ENCODE peak calls at places on chromosomes 5 and 9, in four cellular contexts. One of them, this sample, is unnamed.

GRCh38 chr5:132006331-132007120 is 4.9 kb downstream of the ACSL6 start:
- DNase-seq in K562: no peak
- DNase-seq in GM12878: no peak
- DNase-seq in HepG2: no peak
- DNase-seq in this sample: no peak

GRCh38 chr9:63817622-63818518 is 1467.1 kb downstream of the FOXD4L5 start:
- DNase-seq in K562: no peak
- DNase-seq in GM12878: peak; percentile 75
- DNase-seq in HepG2: peak; percentile 10
- DNase-seq in this sample: peak; percentile 7

GRCh38 chr9:3467593-3468219 is 58.1 kb downstream of the RFX3 start:
- DNase-seq in K562: peak; percentile 70
- DNase-seq in GM12878: no peak
- DNase-seq in HepG2: peak; percentile 63
- DNase-seq in this sample: peak; percentile 42

GRCh38 chr5:81757404-81757803 is 6.5 kb upstream of the SSBP2 start:
- DNase-seq in K562: no peak
- DNase-seq in GM12878: no peak
- DNase-seq in HepG2: no peak
- DNase-seq in this sample: no peak

GRCh38 chr5:145752534-145752933 is 82.6 kb downstream of the PRELID2 start:
- DNase-seq in K562: no peak
- DNase-seq in GM12878: no peak
- DNase-seq in HepG2: no peak
- DNase-seq in this sample: no peak

GRCh38 chr5:13412040-13412595 is 532.4 kb downstream of the DNAH5 start:
- DNase-seq in K562: no peak
- DNase-seq in GM12878: no peak
- DNase-seq in HepG2: no peak
- DNase-seq in this sample: no peak

GRCh38 chr9:70046274-70047070 is 2.8 kb downstream of the MAMDC2 start:
- DNase-seq in K562: no peak
- DNase-seq in GM12878: no peak
- DNase-seq in HepG2: no peak
- DNase-seq in this sample: no peak

GRCh38 chr5:112492291-112492690 is 73.2 kb upstream of the EPB41L4A start:
- DNase-seq in K562: peak; percentile 67
- DNase-seq in GM12878: peak; percentile 12
- DNase-seq in HepG2: peak; percentile 19
- DNase-seq in this sample: peak; percentile 77

GRCh38 chr9:128118971-128119665 is 8.4 kb downstream of the PTGES2 start:
- DNase-seq in K562: no peak
- DNase-seq in GM12878: no peak
- DNase-seq in HepG2: no peak
- DNase-seq in this sample: no peak

GRCh38 chr5:10214036-10214435 is 35.7 kb downstream of the ATPSCKMT start:
- DNase-seq in K562: no peak
- DNase-seq in GM12878: no peak
- DNase-seq in HepG2: no peak
- DNase-seq in this sample: no peak

GRCh38 chr9:93525476-93525875 is 50.9 kb upstream of the PHF2 start:
- DNase-seq in K562: peak; percentile 55
- DNase-seq in GM12878: no peak
- DNase-seq in HepG2: no peak
- DNase-seq in this sample: no peak

GRCh38 chr9:19233344-19233743 is 2.9 kb downstream of the DENND4C start:
- DNase-seq in K562: no peak
- DNase-seq in GM12878: no peak
- DNase-seq in HepG2: no peak
- DNase-seq in this sample: no peak

GRCh38 chr5:68196876-68197275 is 18.7 kb upstream of the PIK3R1 start:
- DNase-seq in K562: no peak
- DNase-seq in GM12878: peak; percentile 67
- DNase-seq in HepG2: no peak
- DNase-seq in this sample: no peak

GRCh38 chr5:8601831-8602354 is 732.9 kb downstream of the MTRR start:
- DNase-seq in K562: no peak
- DNase-seq in GM12878: no peak
- DNase-seq in HepG2: no peak
- DNase-seq in this sample: no peak

GRCh38 chr9:70049236-70049635 is 5.6 kb downstream of the MAMDC2 start:
- DNase-seq in K562: no peak
- DNase-seq in GM12878: no peak
- DNase-seq in HepG2: no peak
- DNase-seq in this sample: no peak

GRCh38 chr9:96447406-96447805 is 2.6 kb upstream of the HABP4 start:
- DNase-seq in K562: no peak
- DNase-seq in GM12878: no peak
- DNase-seq in HepG2: no peak
- DNase-seq in this sample: no peak

GRCh38 chr5:87069974-87070608 is 197.6 kb upstream of the RASA1 start:
- DNase-seq in K562: peak; percentile 36
- DNase-seq in GM12878: peak; percentile 59
- DNase-seq in HepG2: no peak
- DNase-seq in this sample: no peak

GRCh38 chr9:69971643-69972449 is 71.8 kb upstream of the MAMDC2 start:
- DNase-seq in K562: peak; percentile 55
- DNase-seq in GM12878: no peak
- DNase-seq in HepG2: peak; percentile 27
- DNase-seq in this sample: peak; percentile 70

GRCh38 chr5:1666812-1667588 is 132.6 kb downstream of the MRPL36 start:
- DNase-seq in K562: peak; percentile 69
- DNase-seq in GM12878: no peak
- DNase-seq in HepG2: no peak
- DNase-seq in this sample: peak; percentile 92
- TF ChIP-seq FOXM1 in K562: no peak
- TF ChIP-seq FOXM1 in GM12878: no peak
- TF ChIP-seq FOXM1 in HepG2: no peak
- TF ChIP-seq FOXM1 in this sample: no peak

GRCh38 chr5:139473565-139473964 is 2.8 kb downstream of the SMIM33 start:
- DNase-seq in K562: no peak
- DNase-seq in GM12878: no peak
- DNase-seq in HepG2: no peak
- DNase-seq in this sample: no peak
- TF ChIP-seq TARDBP in K562: no peak
- TF ChIP-seq TARDBP in GM12878: no peak
- TF ChIP-seq TARDBP in HepG2: no peak
- TF ChIP-seq TARDBP in this sample: no peak

GRCh38 chr5:180297587-180298282 is 5.9 kb upstream of the MAPK9 start:
- DNase-seq in K562: peak; percentile 38
- DNase-seq in GM12878: no peak
- DNase-seq in HepG2: peak; percentile 48
- DNase-seq in this sample: no peak
- TF ChIP-seq FOXM1 in K562: no peak
- TF ChIP-seq FOXM1 in GM12878: no peak
- TF ChIP-seq FOXM1 in HepG2: no peak
- TF ChIP-seq FOXM1 in this sample: no peak

DNA sequence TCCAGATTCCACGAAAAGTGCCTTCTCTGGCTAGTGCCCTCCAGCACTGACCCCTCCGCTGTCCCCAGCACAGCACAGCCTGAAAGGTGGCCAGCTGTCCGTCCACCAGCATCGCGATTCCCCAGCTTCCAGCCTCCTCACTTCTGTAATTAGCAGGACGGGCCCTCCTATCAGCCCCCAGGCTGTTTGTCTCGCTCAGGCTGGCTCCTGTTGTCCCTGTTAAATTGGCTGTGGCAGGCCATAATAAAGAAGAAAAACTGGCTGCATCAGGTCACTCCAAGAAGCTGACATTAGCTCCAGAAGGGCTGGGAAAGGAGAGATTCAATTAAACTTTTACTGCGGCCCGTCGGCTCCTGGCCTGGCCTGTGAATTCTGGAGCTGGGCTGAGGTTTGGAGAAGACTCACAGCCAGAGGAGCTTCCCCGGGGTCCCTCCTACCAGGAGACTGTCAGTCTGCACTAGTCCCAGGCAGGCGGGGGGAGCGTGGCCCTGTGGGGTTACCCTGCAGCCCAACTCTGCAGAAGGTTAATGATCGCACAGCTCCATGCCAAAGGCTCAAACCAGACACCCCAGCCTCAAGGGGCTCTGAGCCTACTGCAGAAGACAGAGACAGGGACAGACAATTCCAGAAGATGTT is 40.7 kb downstream of the OLFM1 start:
- DNase-seq in K562: no peak
- DNase-seq in GM12878: no peak
- DNase-seq in HepG2: no peak
- DNase-seq in this sample: no peak
- TF ChIP-seq TARDBP in K562: no peak
- TF ChIP-seq TARDBP in GM12878: no peak
- TF ChIP-seq TARDBP in HepG2: no peak
- TF ChIP-seq TARDBP in this sample: no peak